ENCODE peak calls at places on chromosomes 12 and 14, in ten cellular contexts. F is A549, O is stomach, G is uterus, A is K562, X is suprapubic skin, L is adrenal gland, B is H1, V is sigmoid colon, T is IMR-90. I is an unnamed sample.

GRCh38 chr12:16228067-16228466 is 49.4 kb downstream of the SLC15A5 start:
- DNase-seq in O (no peak), V (no peak), L (no peak), F (no peak), A (no peak), T (no peak), X (no peak), G (no peak), B (no peak), I (no peak)

GRCh38 chr14:90599748-90600507 is 203.1 kb downstream of the CALM1 start:
- DNase-seq in O (no peak), V (peak; percentile 53), T (peak; percentile 46), F (no peak), G (no peak), A (no peak), X (no peak), B (no peak), L (no peak), I (no peak)

GRCh38 chr14:96754162-96754844 is 42.9 kb upstream of the VRK1 start:
- DNase-seq in O (no peak), T (peak; percentile 5), F (no peak), G (no peak), B (no peak), X (no peak), L (no peak), A (no peak), V (peak; percentile 38), I (no peak)

GRCh38 chr12:112105891-112106290 is 2.7 kb downstream of the NAA25 start:
- DNase-seq in A (no peak), V (no peak), G (no peak), T (no peak), O (no peak), X (no peak), L (no peak), B (no peak), F (no peak), I (no peak)

GRCh38 chr12:92363295-92364146 is 217.9 kb upstream of the BTG1 start:
- DNase-seq in V (peak; percentile 77), L (peak; percentile 31), B (no peak), O (no peak), A (peak; percentile 62), X (no peak), F (no peak), G (peak; percentile 28), T (peak; percentile 4), I (peak; percentile 49)

GRCh38 chr12:108846320-108846719 is 11.1 kb downstream of the SSH1 start:
- DNase-seq in F (no peak), X (no peak), B (no peak), O (no peak), A (no peak), T (no peak), L (no peak), G (no peak), V (peak; percentile 84), I (no peak)

GRCh38 chr12:64946132-64946829 is 121.8 kb downstream of the TBC1D30 start:
- DNase-seq in L (peak; percentile 48), O (peak; percentile 31), F (no peak), A (no peak), G (peak; percentile 15), V (peak; percentile 71), B (no peak), X (no peak), T (peak; percentile 7), I (no peak)

GRCh38 chr14:71242237-71242748 is 335.0 kb downstream of the PCNX1 start:
- DNase-seq in O (no peak), T (peak; percentile 78), G (peak; percentile 58), B (no peak), A (no peak), X (no peak), L (peak; percentile 58), F (no peak), V (no peak), I (no peak)

DNA sequence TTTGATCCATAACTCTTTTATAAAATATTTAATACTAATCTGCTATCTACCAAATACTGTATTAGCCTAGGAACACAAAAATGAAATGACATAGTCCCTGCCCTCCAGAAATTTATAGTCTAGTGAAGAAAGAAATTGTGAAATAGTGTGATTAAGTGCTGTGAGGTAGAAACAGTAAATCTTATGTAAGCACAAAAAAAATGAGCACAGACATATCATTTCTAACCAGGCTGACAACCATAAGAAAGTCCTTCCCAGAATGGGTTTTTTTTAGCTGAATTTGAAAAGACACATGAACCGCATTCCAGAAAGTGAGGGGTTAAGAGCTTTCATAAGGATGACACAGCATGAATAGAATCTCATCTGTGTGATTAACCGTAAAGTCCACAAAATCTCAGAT is 145.9 kb downstream of the SOX5 start:
- DNase-seq in B (no peak), V (no peak), A (no peak), L (no peak), G (no peak), O (no peak), T (no peak), F (no peak), X (no peak), I (no peak)
- H3K4me3 ChIP-seq in B (no peak overlapping the region), V (no peak overlapping the region), A (no peak overlapping the region), L (no peak overlapping the region), G (no peak overlapping the region), O (no peak overlapping the region), T (no peak overlapping the region), F (no peak overlapping the region), X (no peak overlapping the region), I (no peak overlapping the region)

GRCh38 chr12:53295891-53296219 is 513 bp downstream of the PFDN5 start:
- DNase-seq in V (no peak), T (no peak), A (no peak), L (no peak), F (no peak), G (no peak), O (no peak), X (no peak), B (no peak), I (no peak)

GRCh38 chr12:53299101-53299453 is 418 bp upstream of the MYG1 start:
- DNase-seq in G (no peak), B (no peak), F (peak; percentile 58), O (no peak), A (peak; percentile 76), T (peak; percentile 85), V (no peak), X (no peak), L (peak; percentile 45), I (no peak)

GRCh38 chr12:53292441-53292840 is 2.9 kb upstream of the PFDN5 start:
- DNase-seq in A (no peak), B (no peak), O (no peak), T (no peak), G (no peak), F (no peak), V (no peak), L (no peak), X (no peak), I (no peak)

GRCh38 chr12:53298154-53298553 is 1.3 kb upstream of the MYG1 start:
- DNase-seq in F (no peak), O (no peak), G (no peak), B (no peak), V (no peak), X (no peak), L (no peak), T (peak; percentile 97), A (no peak), I (no peak)

GRCh38 chr12:53295070-53295890 is at the start of gene PFDN5:
- DNase-seq in G (peak; percentile 89), B (peak; percentile 61), O (peak; percentile 88), T (peak; percentile 92), V (peak; percentile 95), A (peak; percentile 96), L (peak; percentile 84), F (peak; percentile 88), X (peak; percentile 94), I (peak; percentile 91)
- TF ChIP-seq POLR2A in G (peak; percentile 63), B (peak; percentile 34), O (peak; percentile 24), T (peak; percentile 92), V (peak; percentile 65), A (peak; percentile 92), L (peak; percentile 94), F (peak; percentile 79), X (peak; percentile 60), I (peak; percentile 80)

DNA sequence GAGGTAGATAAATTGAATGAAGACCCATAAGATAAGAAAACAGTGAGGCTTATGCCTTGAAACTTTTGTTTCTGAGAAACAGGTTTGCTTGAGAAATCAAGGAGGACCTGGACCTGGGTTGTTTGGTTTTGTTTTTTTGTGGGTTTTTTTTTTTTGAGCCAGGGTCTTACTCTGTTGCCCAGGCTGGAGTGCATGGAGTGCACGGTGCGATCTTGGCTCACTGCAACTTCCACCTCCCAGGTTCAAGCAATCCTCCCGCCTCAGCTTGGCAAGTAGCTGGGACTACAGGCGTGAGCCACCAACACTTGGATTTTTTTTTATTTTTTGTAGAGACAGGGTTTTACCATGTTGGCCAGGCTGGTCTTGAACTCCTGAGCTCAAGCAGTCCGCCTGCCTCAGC is 9.0 kb upstream of the PPTC7 start:
- DNase-seq in G (no peak), V (no peak), T (no peak), L (no peak), A (no peak), O (no peak), F (no peak), X (no peak), B (no peak), I (no peak)
- H3K27ac ChIP-seq in G (no peak overlapping the region), V (no peak overlapping the region), T (no peak overlapping the region), L (peak overlapping the region; percentile 85), A (no peak overlapping the region), O (peak overlapping the region; percentile 82), F (no peak overlapping the region), X (no peak overlapping the region), B (no peak overlapping the region), I (peak overlapping the region; percentile 72)

GRCh38 chr12:80565276-80565675 is 121.2 kb downstream of the PTPRQ start:
- DNase-seq in O (no peak), V (no peak), T (peak; percentile 84), A (no peak), L (no peak), B (no peak), G (no peak), X (no peak), F (no peak), I (no peak)
- H3K4me3 ChIP-seq in O (no peak overlapping the region), V (no peak overlapping the region), T (no peak overlapping the region), A (no peak overlapping the region), L (no peak overlapping the region), B (no peak overlapping the region), G (no peak overlapping the region), X (no peak overlapping the region), F (no peak overlapping the region), I (no peak overlapping the region)